ENCODE peak calls at places on chromosomes 5 and 9, in eight cellular contexts. One of them, this sample, is unnamed.

GRCh38 chr5:179912386-179912785 is 4.7 kb upstream of the TBC1D9B start:
- DNase-seq in endodermal cell: no peak
- DNase-seq in tibial artery: no peak
- DNase-seq in choroid plexus epithelial cell: no peak
- DNase-seq in A549: no peak
- DNase-seq in fibroblast of lung: no peak
- DNase-seq in HFF-Myc: no peak
- DNase-seq in upper lobe of right lung: no peak
- DNase-seq in this sample: peak

GRCh38 chr9:100933656-100934055 is 94.9 kb upstream of the PLPPR1 start:
- DNase-seq in fibroblast of lung: peak
- DNase-seq in A549: no peak
- DNase-seq in tibial artery: no peak
- DNase-seq in HFF-Myc: no peak
- DNase-seq in endodermal cell: no peak
- DNase-seq in upper lobe of right lung: no peak
- DNase-seq in choroid plexus epithelial cell: peak
- DNase-seq in this sample: no peak

GRCh38 chr5:56656816-56657740 is 158.3 kb upstream of the MAP3K1 start:
- DNase-seq in endodermal cell: no peak
- DNase-seq in A549: no peak
- DNase-seq in upper lobe of right lung: no peak
- DNase-seq in HFF-Myc: no peak
- DNase-seq in fibroblast of lung: peak
- DNase-seq in choroid plexus epithelial cell: no peak
- DNase-seq in tibial artery: no peak
- DNase-seq in this sample: no peak

GRCh38 chr9:2085719-2086515 is 70.8 kb downstream of the SMARCA2 start:
- DNase-seq in A549: no peak
- DNase-seq in choroid plexus epithelial cell: peak
- DNase-seq in fibroblast of lung: peak
- DNase-seq in endodermal cell: no peak
- DNase-seq in HFF-Myc: peak
- DNase-seq in upper lobe of right lung: no peak
- DNase-seq in tibial artery: no peak
- DNase-seq in this sample: no peak

GRCh38 chr9:115548826-115549225 is 430.9 kb upstream of the TNC start:
- DNase-seq in A549: no peak
- DNase-seq in HFF-Myc: no peak
- DNase-seq in fibroblast of lung: peak
- DNase-seq in upper lobe of right lung: no peak
- DNase-seq in tibial artery: no peak
- DNase-seq in endodermal cell: no peak
- DNase-seq in choroid plexus epithelial cell: peak
- DNase-seq in this sample: no peak

GRCh38 chr9:2758162-2758950 is 41.0 kb downstream of the KCNV2 start:
- DNase-seq in choroid plexus epithelial cell: peak
- DNase-seq in upper lobe of right lung: no peak
- DNase-seq in HFF-Myc: no peak
- DNase-seq in tibial artery: no peak
- DNase-seq in endodermal cell: no peak
- DNase-seq in fibroblast of lung: no peak
- DNase-seq in A549: no peak
- DNase-seq in this sample: no peak

GRCh38 chr9:133003071-133003461 is 24.6 kb downstream of the GFI1B start:
- DNase-seq in upper lobe of right lung: no peak
- DNase-seq in endodermal cell: no peak
- DNase-seq in A549: no peak
- DNase-seq in HFF-Myc: no peak
- DNase-seq in tibial artery: no peak
- DNase-seq in choroid plexus epithelial cell: no peak
- DNase-seq in fibroblast of lung: no peak
- DNase-seq in this sample: no peak

GRCh38 chr5:126438267-126438666 is 15.1 kb downstream of the GRAMD2B start:
- DNase-seq in A549: no peak
- DNase-seq in choroid plexus epithelial cell: no peak
- DNase-seq in upper lobe of right lung: no peak
- DNase-seq in HFF-Myc: no peak
- DNase-seq in tibial artery: no peak
- DNase-seq in endodermal cell: no peak
- DNase-seq in fibroblast of lung: no peak
- DNase-seq in this sample: no peak

GRCh38 chr5:36640949-36641348 is 34.5 kb downstream of the SLC1A3 start:
- DNase-seq in A549: no peak
- DNase-seq in tibial artery: no peak
- DNase-seq in fibroblast of lung: no peak
- DNase-seq in upper lobe of right lung: no peak
- DNase-seq in endodermal cell: no peak
- DNase-seq in HFF-Myc: no peak
- DNase-seq in choroid plexus epithelial cell: no peak
- DNase-seq in this sample: no peak

GRCh38 chr9:101791938-101792337 is 53.5 kb upstream of the GRIN3A start:
- DNase-seq in fibroblast of lung: peak
- DNase-seq in choroid plexus epithelial cell: peak
- DNase-seq in upper lobe of right lung: no peak
- DNase-seq in tibial artery: no peak
- DNase-seq in HFF-Myc: no peak
- DNase-seq in endodermal cell: peak
- DNase-seq in A549: peak
- DNase-seq in this sample: no peak

GRCh38 chr5:76716456-76717157 is 681 bp downstream of the F2R start:
- DNase-seq in HFF-Myc: no peak
- DNase-seq in fibroblast of lung: peak
- DNase-seq in upper lobe of right lung: no peak
- DNase-seq in A549: no peak
- DNase-seq in choroid plexus epithelial cell: no peak
- DNase-seq in endodermal cell: peak
- DNase-seq in tibial artery: peak
- DNase-seq in this sample: no peak

GRCh38 chr9:108397286-108397685 is 458.5 kb downstream of the ACTL7B start:
- DNase-seq in HFF-Myc: no peak
- DNase-seq in endodermal cell: no peak
- DNase-seq in upper lobe of right lung: no peak
- DNase-seq in tibial artery: no peak
- DNase-seq in fibroblast of lung: no peak
- DNase-seq in choroid plexus epithelial cell: no peak
- DNase-seq in A549: no peak
- DNase-seq in this sample: no peak

GRCh38 chr9:113646946-113647914 is 183.7 kb downstream of the RGS3 start:
- DNase-seq in HFF-Myc: no peak
- DNase-seq in endodermal cell: peak
- DNase-seq in choroid plexus epithelial cell: no peak
- DNase-seq in fibroblast of lung: no peak
- DNase-seq in tibial artery: peak
- DNase-seq in A549: no peak
- DNase-seq in upper lobe of right lung: peak
- DNase-seq in this sample: no peak

GRCh38 chr5:39092581-39093350 is 18.6 kb upstream of the RICTOR start:
- DNase-seq in choroid plexus epithelial cell: peak
- DNase-seq in HFF-Myc: no peak
- DNase-seq in tibial artery: no peak
- DNase-seq in fibroblast of lung: peak
- DNase-seq in upper lobe of right lung: no peak
- DNase-seq in A549: no peak
- DNase-seq in endodermal cell: no peak
- DNase-seq in this sample: no peak

GRCh38 chr5:27969157-27969556 is 930.8 kb upstream of the CDH9 start:
- DNase-seq in HFF-Myc: no peak
- DNase-seq in upper lobe of right lung: no peak
- DNase-seq in tibial artery: no peak
- DNase-seq in A549: no peak
- DNase-seq in choroid plexus epithelial cell: peak
- DNase-seq in fibroblast of lung: no peak
- DNase-seq in endodermal cell: no peak
- DNase-seq in this sample: no peak

GRCh38 chr9:105958587-105958986 is 264.2 kb downstream of the TMEM38B start:
- DNase-seq in fibroblast of lung: no peak
- DNase-seq in choroid plexus epithelial cell: no peak
- DNase-seq in tibial artery: no peak
- DNase-seq in HFF-Myc: no peak
- DNase-seq in upper lobe of right lung: no peak
- DNase-seq in endodermal cell: no peak
- DNase-seq in A549: no peak
- DNase-seq in this sample: no peak
- TF ChIP-seq CTCF in fibroblast of lung: no peak
- TF ChIP-seq CTCF in choroid plexus epithelial cell: no peak
- TF ChIP-seq CTCF in tibial artery: no peak
- TF ChIP-seq CTCF in HFF-Myc: no peak
- TF ChIP-seq CTCF in upper lobe of right lung: no peak
- TF ChIP-seq CTCF in endodermal cell: no peak
- TF ChIP-seq CTCF in A549: no peak
- TF ChIP-seq CTCF in this sample: no peak

GRCh38 chr9:94144394-94144793 is 60.1 kb downstream of the PTPDC1 start:
- DNase-seq in A549: no peak
- DNase-seq in choroid plexus epithelial cell: peak
- DNase-seq in endodermal cell: no peak
- DNase-seq in tibial artery: no peak
- DNase-seq in upper lobe of right lung: no peak
- DNase-seq in fibroblast of lung: peak
- DNase-seq in HFF-Myc: no peak
- DNase-seq in this sample: no peak

GRCh38 chr9:94139672-94140417 is 55.6 kb downstream of the PTPDC1 start:
- DNase-seq in choroid plexus epithelial cell: peak
- DNase-seq in upper lobe of right lung: peak
- DNase-seq in HFF-Myc: peak
- DNase-seq in tibial artery: peak
- DNase-seq in endodermal cell: no peak
- DNase-seq in A549: peak
- DNase-seq in fibroblast of lung: peak
- DNase-seq in this sample: peak

GRCh38 chr9:94140791-94141790 is 56.8 kb downstream of the PTPDC1 start:
- DNase-seq in fibroblast of lung: peak
- DNase-seq in tibial artery: no peak
- DNase-seq in choroid plexus epithelial cell: peak
- DNase-seq in HFF-Myc: no peak
- DNase-seq in upper lobe of right lung: no peak
- DNase-seq in endodermal cell: no peak
- DNase-seq in A549: no peak
- DNase-seq in this sample: no peak

GRCh38 chr9:94142353-94142752 is 58.1 kb downstream of the PTPDC1 start:
- DNase-seq in tibial artery: no peak
- DNase-seq in fibroblast of lung: no peak
- DNase-seq in HFF-Myc: no peak
- DNase-seq in choroid plexus epithelial cell: no peak
- DNase-seq in endodermal cell: no peak
- DNase-seq in upper lobe of right lung: no peak
- DNase-seq in A549: no peak
- DNase-seq in this sample: no peak

GRCh38 chr9:94140418-94140780 is 56.1 kb downstream of the PTPDC1 start:
- DNase-seq in fibroblast of lung: no peak
- DNase-seq in choroid plexus epithelial cell: no peak
- DNase-seq in endodermal cell: no peak
- DNase-seq in HFF-Myc: no peak
- DNase-seq in tibial artery: no peak
- DNase-seq in A549: no peak
- DNase-seq in upper lobe of right lung: no peak
- DNase-seq in this sample: no peak
- H3K4me3 ChIP-seq in fibroblast of lung: peak
- H3K4me3 ChIP-seq in choroid plexus epithelial cell: no peak
- H3K4me3 ChIP-seq in endodermal cell: no peak
- H3K4me3 ChIP-seq in HFF-Myc: peak
- H3K4me3 ChIP-seq in tibial artery: peak
- H3K4me3 ChIP-seq in A549: no peak
- H3K4me3 ChIP-seq in upper lobe of right lung: no peak
- H3K4me3 ChIP-seq in this sample: peak

DNA sequence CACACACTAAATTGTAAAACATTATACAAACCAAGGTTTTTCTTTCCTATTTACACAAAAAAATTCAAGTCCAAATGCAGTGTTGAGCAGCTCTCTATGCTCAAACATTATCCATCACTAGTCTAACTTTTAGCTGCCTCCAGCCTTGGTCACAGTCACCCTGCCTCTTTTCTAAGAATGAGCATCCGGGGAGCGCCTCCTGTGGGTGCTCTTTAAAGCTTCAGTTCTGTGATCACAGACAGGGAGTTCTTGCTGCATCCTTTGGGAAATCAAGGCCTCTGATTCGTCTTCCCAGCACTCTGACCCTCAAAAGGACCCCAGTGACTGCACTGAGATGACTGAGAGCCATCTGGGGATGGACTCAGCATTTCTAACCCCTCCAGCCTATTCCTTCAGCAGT is 289.6 kb downstream of the SEC61B start:
- DNase-seq in HFF-Myc: no peak
- DNase-seq in upper lobe of right lung: no peak
- DNase-seq in fibroblast of lung: no peak
- DNase-seq in choroid plexus epithelial cell: no peak
- DNase-seq in endodermal cell: peak
- DNase-seq in tibial artery: no peak
- DNase-seq in A549: no peak
- DNase-seq in this sample: no peak
- TF ChIP-seq CTCF in HFF-Myc: peak
- TF ChIP-seq CTCF in upper lobe of right lung: no peak
- TF ChIP-seq CTCF in fibroblast of lung: peak
- TF ChIP-seq CTCF in choroid plexus epithelial cell: peak
- TF ChIP-seq CTCF in endodermal cell: peak
- TF ChIP-seq CTCF in tibial artery: no peak
- TF ChIP-seq CTCF in A549: no peak
- TF ChIP-seq CTCF in this sample: no peak

GRCh38 chr9:117763314-117763713 is 59.1 kb downstream of the TLR4 start:
- DNase-seq in fibroblast of lung: peak
- DNase-seq in HFF-Myc: peak
- DNase-seq in A549: no peak
- DNase-seq in choroid plexus epithelial cell: peak
- DNase-seq in upper lobe of right lung: no peak
- DNase-seq in tibial artery: no peak
- DNase-seq in endodermal cell: peak
- DNase-seq in this sample: no peak

GRCh38 chr9:117772960-117773359 is 68.8 kb downstream of the TLR4 start:
- DNase-seq in tibial artery: no peak
- DNase-seq in A549: no peak
- DNase-seq in choroid plexus epithelial cell: peak
- DNase-seq in upper lobe of right lung: no peak
- DNase-seq in fibroblast of lung: peak
- DNase-seq in endodermal cell: no peak
- DNase-seq in HFF-Myc: peak
- DNase-seq in this sample: no peak

GRCh38 chr9:117771162-117771561 is 67.0 kb downstream of the TLR4 start:
- DNase-seq in A549: no peak
- DNase-seq in endodermal cell: no peak
- DNase-seq in HFF-Myc: no peak
- DNase-seq in choroid plexus epithelial cell: no peak
- DNase-seq in tibial artery: no peak
- DNase-seq in fibroblast of lung: no peak
- DNase-seq in upper lobe of right lung: no peak
- DNase-seq in this sample: no peak

DNA sequence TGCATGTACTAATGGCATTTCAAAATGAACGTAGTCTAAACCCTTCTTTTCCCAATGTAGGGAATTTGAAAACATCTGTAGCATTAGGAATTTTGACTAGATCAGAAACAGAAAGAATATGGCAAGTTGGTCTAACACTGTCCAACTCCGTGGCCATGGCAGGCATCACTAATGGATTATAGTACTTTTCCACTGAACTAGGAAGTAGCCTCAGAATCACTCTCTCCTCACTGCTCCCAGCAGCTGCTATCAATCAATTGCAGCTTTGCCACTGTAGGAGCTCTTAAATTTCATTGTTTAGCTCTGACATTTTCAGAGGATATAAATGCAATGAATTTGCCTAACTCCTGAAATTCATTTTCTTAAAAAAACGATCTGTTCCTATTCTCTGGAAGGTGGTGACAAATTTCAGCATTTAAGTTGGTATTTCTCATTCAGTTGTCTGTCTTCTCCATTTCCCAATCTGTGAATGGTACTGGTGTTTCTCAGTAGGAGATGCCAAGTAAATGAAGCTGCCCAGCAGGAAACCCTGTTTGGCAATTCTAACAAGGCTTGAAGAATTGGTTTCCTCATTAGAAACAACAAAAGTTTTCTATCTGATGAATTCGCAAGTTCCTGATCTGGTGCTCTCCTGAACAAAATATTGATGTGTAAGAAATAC is 64.7 kb downstream of the TLR4 start:
- DNase-seq in A549: no peak
- DNase-seq in upper lobe of right lung: no peak
- DNase-seq in fibroblast of lung: no peak
- DNase-seq in tibial artery: no peak
- DNase-seq in HFF-Myc: peak
- DNase-seq in endodermal cell: peak
- DNase-seq in choroid plexus epithelial cell: peak
- DNase-seq in this sample: no peak
- H3K4me3 ChIP-seq in A549: no peak
- H3K4me3 ChIP-seq in upper lobe of right lung: no peak
- H3K4me3 ChIP-seq in fibroblast of lung: no peak
- H3K4me3 ChIP-seq in tibial artery: no peak
- H3K4me3 ChIP-seq in HFF-Myc: no peak
- H3K4me3 ChIP-seq in endodermal cell: no peak
- H3K4me3 ChIP-seq in choroid plexus epithelial cell: no peak
- H3K4me3 ChIP-seq in this sample: no peak

This sample was measured in gastrocnemius medialis.